ENCODE peak calls at places on chromosomes 16 and 17, in ten cellular contexts. One of them, this sample, is unnamed.

GRCh38 chr16:81266680-81267095 is 28.2 kb downstream of the BCO1 start:
- DNase-seq in left ventricle myocardium inferior: no peak
- DNase-seq in epithelial cell of esophagus: peak; percentile 77
- DNase-seq in IMR-90: no peak
- DNase-seq in esophagus squamous epithelium: no peak
- DNase-seq in heart right ventricle: no peak
- DNase-seq in fibroblast of pulmonary artery: no peak
- DNase-seq in stomach: peak; percentile 69
- DNase-seq in body of pancreas: no peak
- DNase-seq in CD8-positive, alpha-beta T cell: no peak
- DNase-seq in this sample: peak; percentile 14

GRCh38 chr16:84825896-84826557 is 6.2 kb downstream of the CRISPLD2 start:
- DNase-seq in stomach: no peak
- DNase-seq in heart right ventricle: no peak
- DNase-seq in left ventricle myocardium inferior: no peak
- DNase-seq in fibroblast of pulmonary artery: no peak
- DNase-seq in IMR-90: peak; percentile 75
- DNase-seq in CD8-positive, alpha-beta T cell: no peak
- DNase-seq in body of pancreas: no peak
- DNase-seq in epithelial cell of esophagus: no peak
- DNase-seq in esophagus squamous epithelium: no peak
- DNase-seq in this sample: no peak

GRCh38 chr17:52244689-52245088 is 86.2 kb upstream of the CA10 start:
- DNase-seq in CD8-positive, alpha-beta T cell: no peak
- DNase-seq in stomach: no peak
- DNase-seq in fibroblast of pulmonary artery: no peak
- DNase-seq in epithelial cell of esophagus: no peak
- DNase-seq in heart right ventricle: no peak
- DNase-seq in IMR-90: no peak
- DNase-seq in left ventricle myocardium inferior: no peak
- DNase-seq in esophagus squamous epithelium: no peak
- DNase-seq in body of pancreas: no peak
- DNase-seq in this sample: no peak

GRCh38 chr16:27339180-27339579 is 25.4 kb downstream of the IL4R start:
- DNase-seq in stomach: no peak
- DNase-seq in epithelial cell of esophagus: no peak
- DNase-seq in heart right ventricle: no peak
- DNase-seq in IMR-90: no peak
- DNase-seq in esophagus squamous epithelium: no peak
- DNase-seq in CD8-positive, alpha-beta T cell: no peak
- DNase-seq in left ventricle myocardium inferior: no peak
- DNase-seq in body of pancreas: no peak
- DNase-seq in fibroblast of pulmonary artery: no peak
- DNase-seq in this sample: no peak

GRCh38 chr17:40019140-40019991 is 4.1 kb downstream of the CSF3 start:
- DNase-seq in epithelial cell of esophagus: peak; percentile 77
- DNase-seq in heart right ventricle: peak; percentile 30
- DNase-seq in left ventricle myocardium inferior: no peak
- DNase-seq in stomach: no peak
- DNase-seq in fibroblast of pulmonary artery: peak; percentile 87
- DNase-seq in esophagus squamous epithelium: no peak
- DNase-seq in IMR-90: peak; percentile 86
- DNase-seq in body of pancreas: no peak
- DNase-seq in CD8-positive, alpha-beta T cell: no peak
- DNase-seq in this sample: no peak

GRCh38 chr16:89600427-89600826 is 13.0 kb upstream of the DPEP1 start:
- DNase-seq in stomach: no peak
- DNase-seq in left ventricle myocardium inferior: no peak
- DNase-seq in body of pancreas: no peak
- DNase-seq in esophagus squamous epithelium: no peak
- DNase-seq in IMR-90: no peak
- DNase-seq in fibroblast of pulmonary artery: no peak
- DNase-seq in epithelial cell of esophagus: peak; percentile 51
- DNase-seq in heart right ventricle: no peak
- DNase-seq in CD8-positive, alpha-beta T cell: no peak
- DNase-seq in this sample: no peak

GRCh38 chr17:45052052-45052772 is 780 bp upstream of the DCAKD start:
- DNase-seq in CD8-positive, alpha-beta T cell: peak; percentile 66
- DNase-seq in heart right ventricle: peak; percentile 52
- DNase-seq in epithelial cell of esophagus: peak; percentile 82
- DNase-seq in body of pancreas: peak; percentile 59
- DNase-seq in fibroblast of pulmonary artery: no peak
- DNase-seq in IMR-90: no peak
- DNase-seq in esophagus squamous epithelium: no peak
- DNase-seq in left ventricle myocardium inferior: no peak
- DNase-seq in stomach: peak; percentile 53
- DNase-seq in this sample: no peak

GRCh38 chr17:62882284-62882683 is 74.2 kb upstream of the MARCHF10 start:
- DNase-seq in stomach: no peak
- DNase-seq in epithelial cell of esophagus: no peak
- DNase-seq in CD8-positive, alpha-beta T cell: no peak
- DNase-seq in IMR-90: no peak
- DNase-seq in body of pancreas: peak; percentile 65
- DNase-seq in fibroblast of pulmonary artery: no peak
- DNase-seq in heart right ventricle: no peak
- DNase-seq in left ventricle myocardium inferior: no peak
- DNase-seq in esophagus squamous epithelium: no peak
- DNase-seq in this sample: no peak

GRCh38 chr17:59830007-59830630 is 62.6 kb downstream of the TUBD1 start:
- DNase-seq in stomach: no peak
- DNase-seq in IMR-90: peak; percentile 63
- DNase-seq in esophagus squamous epithelium: no peak
- DNase-seq in fibroblast of pulmonary artery: peak; percentile 83
- DNase-seq in CD8-positive, alpha-beta T cell: no peak
- DNase-seq in body of pancreas: no peak
- DNase-seq in left ventricle myocardium inferior: no peak
- DNase-seq in heart right ventricle: no peak
- DNase-seq in epithelial cell of esophagus: peak; percentile 61
- DNase-seq in this sample: no peak

GRCh38 chr16:46996391-46996790 is 22.9 kb upstream of the DNAJA2 start:
- DNase-seq in epithelial cell of esophagus: no peak
- DNase-seq in IMR-90: no peak
- DNase-seq in left ventricle myocardium inferior: no peak
- DNase-seq in stomach: no peak
- DNase-seq in CD8-positive, alpha-beta T cell: no peak
- DNase-seq in esophagus squamous epithelium: no peak
- DNase-seq in fibroblast of pulmonary artery: peak; percentile 13
- DNase-seq in heart right ventricle: no peak
- DNase-seq in body of pancreas: no peak
- DNase-seq in this sample: no peak

GRCh38 chr17:8075574-8076342 is 11.8 kb downstream of the ALOX12B start:
- DNase-seq in heart right ventricle: no peak
- DNase-seq in CD8-positive, alpha-beta T cell: no peak
- DNase-seq in esophagus squamous epithelium: no peak
- DNase-seq in epithelial cell of esophagus: no peak
- DNase-seq in IMR-90: no peak
- DNase-seq in left ventricle myocardium inferior: no peak
- DNase-seq in fibroblast of pulmonary artery: no peak
- DNase-seq in body of pancreas: no peak
- DNase-seq in stomach: no peak
- DNase-seq in this sample: no peak

GRCh38 chr16:50466170-50466569 is 82.0 kb upstream of the NKD1 start:
- DNase-seq in heart right ventricle: no peak
- DNase-seq in IMR-90: no peak
- DNase-seq in epithelial cell of esophagus: no peak
- DNase-seq in esophagus squamous epithelium: no peak
- DNase-seq in CD8-positive, alpha-beta T cell: no peak
- DNase-seq in stomach: no peak
- DNase-seq in body of pancreas: no peak
- DNase-seq in left ventricle myocardium inferior: no peak
- DNase-seq in fibroblast of pulmonary artery: no peak
- DNase-seq in this sample: no peak

GRCh38 chr17:45332505-45332904 is 15.7 kb upstream of the MAP3K14 start:
- DNase-seq in stomach: no peak
- DNase-seq in esophagus squamous epithelium: no peak
- DNase-seq in IMR-90: no peak
- DNase-seq in CD8-positive, alpha-beta T cell: no peak
- DNase-seq in body of pancreas: no peak
- DNase-seq in heart right ventricle: no peak
- DNase-seq in left ventricle myocardium inferior: no peak
- DNase-seq in fibroblast of pulmonary artery: no peak
- DNase-seq in epithelial cell of esophagus: no peak
- DNase-seq in this sample: no peak

DNA sequence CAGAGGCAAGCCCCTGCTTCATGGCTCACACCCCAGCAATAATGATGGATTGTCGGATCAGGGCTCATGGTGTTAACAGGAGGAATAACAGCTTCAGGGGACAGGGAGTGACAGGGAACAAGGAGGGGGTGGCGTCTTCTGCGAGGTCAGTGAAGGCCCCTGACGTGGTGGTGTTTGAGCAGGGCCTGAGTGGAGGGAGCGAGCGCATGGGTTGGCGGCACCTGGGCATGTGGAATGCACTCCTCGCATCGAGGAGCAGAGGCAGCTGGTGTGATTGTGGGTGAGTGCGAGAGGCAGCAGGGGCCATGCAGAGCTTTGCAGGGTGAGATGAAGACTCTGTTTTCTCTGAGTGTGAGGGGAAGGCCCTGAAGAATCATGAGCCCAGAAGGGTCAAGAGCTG is 33.3 kb downstream of the CLUAP1 start:
- DNase-seq in heart right ventricle: no peak
- DNase-seq in body of pancreas: no peak
- DNase-seq in stomach: no peak
- DNase-seq in fibroblast of pulmonary artery: no peak
- DNase-seq in left ventricle myocardium inferior: no peak
- DNase-seq in epithelial cell of esophagus: no peak
- DNase-seq in CD8-positive, alpha-beta T cell: no peak
- DNase-seq in esophagus squamous epithelium: no peak
- DNase-seq in IMR-90: no peak
- DNase-seq in this sample: no peak
- TF ChIP-seq CTCF in heart right ventricle: no peak
- TF ChIP-seq CTCF in body of pancreas: no peak
- TF ChIP-seq CTCF in stomach: no peak
- TF ChIP-seq CTCF in fibroblast of pulmonary artery: no peak
- TF ChIP-seq CTCF in left ventricle myocardium inferior: no peak
- TF ChIP-seq CTCF in epithelial cell of esophagus: no peak
- TF ChIP-seq CTCF in CD8-positive, alpha-beta T cell: no peak
- TF ChIP-seq CTCF in esophagus squamous epithelium: no peak
- TF ChIP-seq CTCF in IMR-90: no peak
- TF ChIP-seq CTCF in this sample: no peak

GRCh38 chr17:32348483-32348800 is 1.5 kb upstream of the ZNF207 start:
- DNase-seq in heart right ventricle: no peak
- DNase-seq in esophagus squamous epithelium: no peak
- DNase-seq in body of pancreas: no peak
- DNase-seq in epithelial cell of esophagus: no peak
- DNase-seq in fibroblast of pulmonary artery: no peak
- DNase-seq in CD8-positive, alpha-beta T cell: no peak
- DNase-seq in IMR-90: no peak
- DNase-seq in stomach: no peak
- DNase-seq in left ventricle myocardium inferior: no peak
- DNase-seq in this sample: no peak
- H3K4me3 ChIP-seq in heart right ventricle: no peak overlapping the region
- H3K4me3 ChIP-seq in esophagus squamous epithelium: no peak overlapping the region
- H3K4me3 ChIP-seq in body of pancreas: no peak overlapping the region
- H3K4me3 ChIP-seq in epithelial cell of esophagus: no peak overlapping the region
- H3K4me3 ChIP-seq in fibroblast of pulmonary artery: no peak overlapping the region
- H3K4me3 ChIP-seq in CD8-positive, alpha-beta T cell: no peak overlapping the region
- H3K4me3 ChIP-seq in IMR-90: no peak overlapping the region
- H3K4me3 ChIP-seq in stomach: no peak overlapping the region
- H3K4me3 ChIP-seq in left ventricle myocardium inferior: no peak overlapping the region
- H3K4me3 ChIP-seq in this sample: no peak overlapping the region

GRCh38 chr17:18031955-18032354 is 7.0 kb downstream of the ATPAF2 start:
- DNase-seq in body of pancreas: no peak
- DNase-seq in heart right ventricle: no peak
- DNase-seq in left ventricle myocardium inferior: no peak
- DNase-seq in fibroblast of pulmonary artery: peak; percentile 58
- DNase-seq in esophagus squamous epithelium: no peak
- DNase-seq in stomach: no peak
- DNase-seq in CD8-positive, alpha-beta T cell: no peak
- DNase-seq in IMR-90: peak; percentile 61
- DNase-seq in epithelial cell of esophagus: peak; percentile 31
- DNase-seq in this sample: no peak

GRCh38 chr17:18035704-18036103 is 3.3 kb downstream of the ATPAF2 start:
- DNase-seq in heart right ventricle: no peak
- DNase-seq in body of pancreas: no peak
- DNase-seq in IMR-90: no peak
- DNase-seq in left ventricle myocardium inferior: no peak
- DNase-seq in esophagus squamous epithelium: no peak
- DNase-seq in CD8-positive, alpha-beta T cell: no peak
- DNase-seq in fibroblast of pulmonary artery: no peak
- DNase-seq in stomach: no peak
- DNase-seq in epithelial cell of esophagus: no peak
- DNase-seq in this sample: no peak

GRCh38 chr17:18028684-18029540 is 10.1 kb downstream of the ATPAF2 start:
- DNase-seq in IMR-90: no peak
- DNase-seq in heart right ventricle: no peak
- DNase-seq in left ventricle myocardium inferior: no peak
- DNase-seq in stomach: no peak
- DNase-seq in epithelial cell of esophagus: no peak
- DNase-seq in esophagus squamous epithelium: no peak
- DNase-seq in fibroblast of pulmonary artery: no peak
- DNase-seq in body of pancreas: no peak
- DNase-seq in CD8-positive, alpha-beta T cell: no peak
- DNase-seq in this sample: no peak

GRCh38 chr17:18037482-18037881 is 1.5 kb downstream of the ATPAF2 start:
- DNase-seq in stomach: no peak
- DNase-seq in left ventricle myocardium inferior: no peak
- DNase-seq in heart right ventricle: no peak
- DNase-seq in IMR-90: no peak
- DNase-seq in esophagus squamous epithelium: no peak
- DNase-seq in epithelial cell of esophagus: no peak
- DNase-seq in CD8-positive, alpha-beta T cell: no peak
- DNase-seq in body of pancreas: no peak
- DNase-seq in fibroblast of pulmonary artery: no peak
- DNase-seq in this sample: no peak

DNA sequence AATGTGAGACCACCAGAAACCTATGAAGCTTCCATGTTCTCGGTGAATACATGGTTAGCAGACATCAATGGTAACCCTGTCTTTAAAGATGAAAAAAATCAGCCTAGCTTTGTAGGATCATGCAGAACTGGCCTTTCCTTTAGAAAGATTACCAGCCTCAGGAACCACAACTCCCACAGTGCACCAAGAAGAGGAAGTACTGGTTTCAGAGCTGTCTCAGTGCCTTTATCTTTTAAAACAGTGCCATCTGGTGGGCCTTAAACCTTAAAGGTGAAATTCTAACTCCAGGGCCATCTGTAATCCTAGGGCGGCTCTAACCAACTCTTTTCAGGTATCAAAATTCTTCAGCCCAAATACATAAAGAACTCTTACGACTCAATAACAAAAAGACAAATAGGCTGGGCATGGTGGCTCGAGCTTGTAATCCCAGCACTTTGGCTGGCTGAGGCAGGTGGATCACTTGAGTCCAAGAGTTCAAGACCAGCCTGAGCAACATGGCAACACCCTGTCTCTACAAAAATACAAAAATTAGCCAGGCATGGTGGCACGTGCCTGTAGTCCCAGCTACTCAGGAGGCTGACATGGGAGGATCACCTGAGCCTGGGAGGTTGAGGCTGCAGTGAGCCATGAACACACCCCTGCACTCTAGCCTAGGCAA is 5.4 kb downstream of the ATPAF2 start:
- DNase-seq in heart right ventricle: no peak
- DNase-seq in epithelial cell of esophagus: peak; percentile 88
- DNase-seq in fibroblast of pulmonary artery: peak; percentile 92
- DNase-seq in IMR-90: peak; percentile 87
- DNase-seq in left ventricle myocardium inferior: no peak
- DNase-seq in esophagus squamous epithelium: no peak
- DNase-seq in CD8-positive, alpha-beta T cell: peak; percentile 59
- DNase-seq in body of pancreas: peak; percentile 83
- DNase-seq in stomach: peak; percentile 53
- DNase-seq in this sample: peak; percentile 65
- TF ChIP-seq CTCF in heart right ventricle: peak; percentile 81
- TF ChIP-seq CTCF in epithelial cell of esophagus: peak; percentile 62
- TF ChIP-seq CTCF in fibroblast of pulmonary artery: peak; percentile 59
- TF ChIP-seq CTCF in IMR-90: peak; percentile 91
- TF ChIP-seq CTCF in left ventricle myocardium inferior: peak; percentile 70
- TF ChIP-seq CTCF in esophagus squamous epithelium: peak; percentile 75
- TF ChIP-seq CTCF in CD8-positive, alpha-beta T cell: peak; percentile 62
- TF ChIP-seq CTCF in body of pancreas: peak; percentile 26
- TF ChIP-seq CTCF in stomach: peak; percentile 69
- TF ChIP-seq CTCF in this sample: peak; percentile 56

GRCh38 chr17:43831633-43832032 is 1.3 kb downstream of the MPP3 start:
- DNase-seq in CD8-positive, alpha-beta T cell: no peak
- DNase-seq in left ventricle myocardium inferior: peak; percentile 83
- DNase-seq in esophagus squamous epithelium: no peak
- DNase-seq in fibroblast of pulmonary artery: no peak
- DNase-seq in epithelial cell of esophagus: no peak
- DNase-seq in heart right ventricle: peak; percentile 76
- DNase-seq in IMR-90: no peak
- DNase-seq in body of pancreas: no peak
- DNase-seq in stomach: no peak
- DNase-seq in this sample: no peak
- H3K4me3 ChIP-seq in CD8-positive, alpha-beta T cell: no peak overlapping the region
- H3K4me3 ChIP-seq in left ventricle myocardium inferior: peak overlapping the region; percentile 78
- H3K4me3 ChIP-seq in esophagus squamous epithelium: no peak overlapping the region
- H3K4me3 ChIP-seq in fibroblast of pulmonary artery: no peak overlapping the region
- H3K4me3 ChIP-seq in epithelial cell of esophagus: no peak overlapping the region
- H3K4me3 ChIP-seq in heart right ventricle: peak overlapping the region; percentile 81
- H3K4me3 ChIP-seq in IMR-90: no peak overlapping the region
- H3K4me3 ChIP-seq in body of pancreas: no peak overlapping the region
- H3K4me3 ChIP-seq in stomach: no peak overlapping the region
- H3K4me3 ChIP-seq in this sample: no peak overlapping the region